ENCODE peak calls at places on chromosomes 11 and 22, in eight cellular contexts. U is heart right ventricle; P is left ventricle myocardium superior; I is PC-3; R is activated T-cell treated with anti-CD3 and anti-CD28 coated beads, Interleukin-2, amount 50 U/mL, for 4 hours; A is aorta; Q is activated CD4-positive, alpha-beta T cell treated with anti-CD3 and anti-CD28 coated beads for 36 hours; L is SK-N-SH treated with all-trans-retinoic acid at 6 μM for 48 hours. W is an unnamed sample.

GRCh38 chr22:45889539-45890350 is 87.2 kb downstream of the WNT7B start:
- ATAC-seq in U (no peak), P (no peak), I (no peak), R (no peak), A (no peak), Q (no peak), L (no peak), W (no peak)

GRCh38 chr11:14029971-14030531 is 67.5 kb downstream of the SPON1 start:
- ATAC-seq in U (peak; percentile 59), P (peak; percentile 90), I (peak; percentile 96), R (no peak), A (peak; percentile 82), Q (no peak), L (no peak), W (no peak)

GRCh38 chr11:92969293-92969633 is 188 bp upstream of the MTNR1B start:
- ATAC-seq in U (no peak), P (no peak), I (no peak), R (no peak), A (no peak), Q (no peak), L (peak; percentile 22), W (no peak)

GRCh38 chr11:57638811-57639320 is 10.8 kb downstream of the YPEL4 start:
- ATAC-seq in U (no peak), P (peak; percentile 9), I (peak; percentile 18), R (peak; percentile 35), A (peak; percentile 21), Q (peak; percentile 17), L (peak; percentile 6), W (peak; percentile 28)

GRCh38 chr11:43943357-43943930 is 1.0 kb downstream of the C11orf96 start:
- ATAC-seq in U (no peak), P (no peak), I (peak; percentile 4), R (peak; percentile 1), A (no peak), Q (no peak), L (no peak), W (no peak)

GRCh38 chr11:83026229-83026628 is 45.5 kb downstream of the RAB30 start:
- ATAC-seq in U (no peak), P (peak; percentile 24), I (no peak), R (no peak), A (no peak), Q (no peak), L (no peak), W (no peak)

GRCh38 chr11:26187639-26188038 is 144.3 kb upstream of the ANO3 start:
- ATAC-seq in U (peak; percentile 38), P (no peak), I (no peak), R (no peak), A (peak; percentile 57), Q (no peak), L (peak; percentile 58), W (no peak)

GRCh38 chr11:130178441-130178971 is 18.9 kb downstream of the ST14 start:
- ATAC-seq in U (peak; percentile 13), P (no peak), I (no peak), R (no peak), A (no peak), Q (no peak), L (no peak), W (no peak)

GRCh38 chr22:23485490-23485889 is 94.6 kb downstream of the IGLL1 start:
- ATAC-seq in U (no peak), P (no peak), I (no peak), R (no peak), A (peak; percentile 83), Q (peak; percentile 55), L (no peak), W (peak; percentile 68)

GRCh38 chr11:71489311-71490043 is 36.5 kb downstream of the NADSYN1 start:
- ATAC-seq in U (no peak), P (no peak), I (peak; percentile 30), R (peak; percentile 97), A (no peak), Q (peak; percentile 99), L (peak; percentile 52), W (peak; percentile 80)